ENCODE peak calls at places on chromosomes 7 and 10, in ten cellular contexts. P, O, Q, T, G, S, A, L, M and R are unnamed samples.
A peak's percentile ranks its signal among the peaks of the same experiment; 100 is the strongest.

GRCh38 chr10:1626410-1626809 is 110.9 kb downstream of the ADARB2 start:
- DNase-seq in T (no peak), S (no peak), Q (no peak), A (no peak), P (no peak), M (no peak), O (no peak), G (no peak), L (no peak), R (no peak)

GRCh38 chr7:139618482-139619366 is 95.2 kb downstream of the CLEC2L start:
- DNase-seq in A (peak; percentile 63), Q (no peak), L (peak; percentile 57), P (peak; percentile 33), M (peak; percentile 8), S (peak; percentile 58), O (peak; percentile 55), G (peak; percentile 79), T (peak; percentile 34), R (peak; percentile 36)

GRCh38 chr7:4838626-4839334 is 23.1 kb downstream of the PAPOLB start:
- DNase-seq in P (no peak), M (no peak), A (no peak), S (peak; percentile 42), L (no peak), T (no peak), O (no peak), Q (no peak), G (no peak), R (no peak)

GRCh38 chr7:2417981-2418481 is 14.6 kb downstream of the CHST12 start:
- DNase-seq in G (no peak), S (no peak), P (no peak), Q (peak; percentile 69), L (no peak), M (peak; percentile 30), A (peak; percentile 29), O (no peak), T (no peak), R (no peak)

GRCh38 chr7:36865019-36865418 is 140.7 kb upstream of the AOAH start:
- DNase-seq in L (no peak), T (no peak), O (no peak), Q (no peak), A (no peak), M (no peak), G (no peak), S (no peak), P (no peak), R (no peak)

GRCh38 chr7:45890902-45891461 is 2.7 kb downstream of the IGFBP1 start:
- DNase-seq in T (no peak), S (no peak), L (peak; percentile 38), P (no peak), M (no peak), Q (no peak), A (no peak), O (no peak), G (peak; percentile 70), R (no peak)

GRCh38 chr7:7181519-7182155 is 707 bp upstream of the C1GALT1 start:
- DNase-seq in Q (no peak), T (peak; percentile 15), P (peak; percentile 16), A (peak; percentile 59), M (peak; percentile 16), L (peak; percentile 82), O (no peak), G (peak; percentile 82), S (peak; percentile 39), R (no peak)

GRCh38 chr7:36021917-36022550 is 131.0 kb upstream of the EEPD1 start:
- DNase-seq in P (no peak), L (no peak), Q (no peak), O (no peak), M (no peak), A (no peak), S (peak; percentile 54), T (no peak), G (no peak), R (peak; percentile 29)

GRCh38 chr7:41732279-41733062 is 29.6 kb upstream of the INHBA start:
- DNase-seq in M (no peak), L (no peak), O (no peak), T (no peak), A (no peak), G (peak; percentile 49), S (no peak), Q (no peak), P (no peak), R (peak; percentile 14)

GRCh38 chr7:432256-432655 is 87.4 kb downstream of the PDGFA start:
- DNase-seq in T (no peak), S (no peak), G (no peak), L (no peak), O (no peak), M (no peak), Q (no peak), A (no peak), P (no peak), R (no peak)

GRCh38 chr10:46052791-46053375 is 6.8 kb upstream of the MSMB start:
- DNase-seq in L (no peak), T (no peak), M (no peak), S (no peak), Q (no peak), P (no peak), G (no peak), A (no peak), O (no peak), R (no peak)

GRCh38 chr7:6546852-6547251 is 4.4 kb downstream of the GRID2IP start:
- DNase-seq in G (peak; percentile 74), P (no peak), Q (no peak), O (no peak), T (no peak), S (no peak), M (no peak), L (peak; percentile 33), A (no peak), R (no peak)

GRCh38 chr10:33031815-33032320 is 73.8 kb upstream of the ITGB1 start:
- DNase-seq in P (no peak), L (no peak), A (no peak), G (no peak), Q (no peak), T (no peak), O (no peak), S (no peak), M (no peak), R (no peak)

GRCh38 chr10:82234173-82234572 is 359.2 kb downstream of the NRG3 start:
- DNase-seq in Q (no peak), T (no peak), S (no peak), P (no peak), L (no peak), G (no peak), O (no peak), A (no peak), M (no peak), R (no peak)

GRCh38 chr10:132520147-132520811 is 17.3 kb upstream of the INPP5A start:
- DNase-seq in G (no peak), M (no peak), Q (no peak), T (peak; percentile 82), A (no peak), S (peak; percentile 66), O (no peak), L (no peak), P (no peak), R (no peak)

DNA sequence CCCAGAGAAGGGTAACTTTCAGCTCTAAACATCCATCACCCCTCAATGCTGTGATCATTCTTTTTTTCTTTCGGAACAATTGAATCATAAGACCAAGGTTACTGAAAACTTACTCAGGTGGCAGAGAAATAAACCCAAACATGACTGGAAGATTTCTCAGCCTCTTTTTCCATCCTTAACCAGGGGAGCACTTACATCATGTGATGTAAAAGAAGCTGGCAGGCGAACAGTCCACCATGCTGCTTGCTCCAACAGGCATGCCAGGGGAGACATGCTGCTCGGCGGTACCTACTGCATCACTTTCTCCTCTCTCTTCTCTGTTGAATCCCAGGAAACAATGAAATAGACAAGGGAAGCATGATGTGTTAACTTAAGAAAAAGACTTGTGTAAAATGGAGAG is 64.0 kb upstream of the ZNF438 start:
- DNase-seq in G (no peak), A (no peak), M (no peak), O (no peak), T (no peak), S (no peak), P (no peak), Q (no peak), L (no peak), R (no peak)
- H3K27ac ChIP-seq in G (no peak overlapping the region), A (peak overlapping the region; percentile 95), M (no peak overlapping the region), O (no peak overlapping the region), T (no peak overlapping the region), S (no peak overlapping the region), P (no peak overlapping the region), Q (no peak overlapping the region), L (no peak overlapping the region), R (no peak overlapping the region)

DNA sequence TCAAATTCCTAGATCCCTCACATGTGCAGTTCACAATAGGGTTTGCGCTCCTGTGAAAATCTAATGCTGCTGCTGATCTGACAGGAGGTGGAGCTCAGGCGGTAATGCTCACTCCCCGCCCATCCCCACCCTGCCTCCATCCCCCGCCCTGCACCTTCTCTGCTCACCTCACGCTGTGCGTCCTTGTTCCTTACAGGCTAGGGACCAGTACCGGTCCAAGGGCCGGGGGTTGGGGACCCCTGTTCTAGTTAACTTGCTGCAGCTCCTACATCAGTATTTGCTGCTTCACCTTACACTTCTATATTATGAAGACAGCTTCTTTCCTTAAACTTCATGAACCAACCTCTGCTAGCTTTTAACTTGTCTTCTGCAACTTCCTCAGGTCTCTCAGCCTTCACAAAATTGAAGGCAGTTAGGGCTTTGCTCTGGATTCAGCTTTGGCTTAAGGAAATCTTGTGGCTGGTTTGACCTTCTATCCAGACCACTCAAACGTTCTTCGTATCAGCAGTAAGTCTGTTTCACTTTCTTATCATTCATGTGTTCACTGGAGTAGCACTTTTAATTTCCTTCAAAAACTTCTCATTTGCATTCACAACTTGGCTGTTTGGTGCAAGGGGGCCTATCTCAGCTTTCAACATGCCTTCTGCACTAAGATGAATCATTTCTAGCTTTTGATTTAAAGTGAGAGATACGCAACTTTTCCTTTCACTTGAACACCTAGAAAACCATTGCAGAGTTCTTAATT is 1.7 kb upstream of the TNKS2 start:
- DNase-seq in A (peak; percentile 57), L (peak; percentile 15), M (peak; percentile 18), S (peak; percentile 53), P (peak; percentile 44), G (peak; percentile 72), Q (no peak), T (peak; percentile 48), O (no peak), R (peak; percentile 1)
- H3K27ac ChIP-seq in A (peak overlapping the region; percentile 91), L (peak overlapping the region; percentile 38), M (peak overlapping the region; percentile 62), S (peak overlapping the region; percentile 67), P (peak overlapping the region; percentile 98), G (peak overlapping the region; percentile 99), Q (peak overlapping the region; percentile 95), T (peak overlapping the region; percentile 97), O (no peak overlapping the region), R (peak overlapping the region; percentile 35)

DNA sequence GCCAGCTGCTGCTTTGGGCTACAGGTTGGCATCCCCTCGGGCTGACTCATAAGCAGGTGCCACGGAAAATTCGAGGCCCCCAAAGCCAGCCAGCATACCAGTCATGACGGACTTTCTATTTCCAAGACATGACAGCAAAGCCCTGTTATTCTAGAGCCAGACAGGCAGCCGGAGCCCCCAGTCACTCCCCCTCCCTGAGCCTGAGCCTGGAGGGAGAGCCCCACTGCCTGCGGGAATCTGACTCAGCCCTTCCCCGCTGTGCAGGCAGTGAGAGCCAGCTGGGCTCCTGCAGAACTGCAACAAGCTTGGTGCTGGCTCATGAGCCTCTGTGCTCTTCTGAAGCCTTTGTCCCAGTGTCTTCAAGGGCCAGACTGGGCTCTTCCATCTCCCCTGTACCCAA is 15.8 kb downstream of the BTBD16 start:
- DNase-seq in G (peak; percentile 33), Q (no peak), T (no peak), P (no peak), S (no peak), O (no peak), L (no peak), M (no peak), A (no peak), R (no peak)
- H3K27ac ChIP-seq in G (no peak overlapping the region), Q (no peak overlapping the region), T (no peak overlapping the region), P (no peak overlapping the region), S (no peak overlapping the region), O (no peak overlapping the region), L (no peak overlapping the region), M (no peak overlapping the region), A (no peak overlapping the region), R (no peak overlapping the region)

GRCh38 chr10:31242902-31243301 is 76.1 kb upstream of the ZEB1 start:
- DNase-seq in P (no peak), M (no peak), S (no peak), O (peak; percentile 96), G (no peak), L (peak; percentile 84), T (peak; percentile 29), A (peak; percentile 58), Q (no peak), R (no peak)
- H3K27ac ChIP-seq in P (no peak overlapping the region), M (no peak overlapping the region), S (no peak overlapping the region), O (peak overlapping the region; percentile 48), G (no peak overlapping the region), L (peak overlapping the region; percentile 80), T (no peak overlapping the region), A (peak overlapping the region; percentile 13), Q (no peak overlapping the region), R (no peak overlapping the region)